ENCODE peak calls at places on chromosomes 4 and X, in five cellular contexts. Q is tibial artery, P is K562, B is HFF-Myc, S is fibroblast of mammary gland. C is an unnamed sample.

GRCh38 chr4:18020145-18020670 is 1.3 kb downstream of the LCORL start:
- DNase-seq in B (no peak), Q (no peak), P (peak), S (peak), C (no peak)

GRCh38 chr4:42588909-42589308 is 68.0 kb downstream of the ATP8A1 start:
- DNase-seq in B (no peak), S (no peak), P (peak), Q (no peak), C (no peak)

GRCh38 chrX:46758163-46758955 is 559 bp downstream of the SLC9A7 start:
- DNase-seq in P (no peak), Q (no peak), S (no peak), B (no peak), C (peak)

GRCh38 chrX:2703991-2704369 is 12.9 kb downstream of the CD99 start:
- DNase-seq in P (no peak), Q (peak), S (peak), B (no peak), C (peak)

GRCh38 chrX:22699591-22700091 is 300.1 kb upstream of the DDX53 start:
- DNase-seq in S (peak), Q (peak), P (no peak), B (peak), C (peak)

GRCh38 chr4:132642196-132642817 is 506.8 kb upstream of the PCDH10 start:
- DNase-seq in S (peak), P (peak), Q (no peak), B (no peak), C (no peak)

GRCh38 chr4:113452868-113453620 is 308.5 kb downstream of the CAMK2D start:
- DNase-seq in Q (no peak), B (no peak), S (peak), P (no peak), C (no peak)

GRCh38 chrX:149682956-149683947 is 28.6 kb upstream of the MAGEA11 start:
- DNase-seq in B (no peak), Q (no peak), S (no peak), P (no peak), C (no peak)

GRCh38 chr4:74111576-74111975 is 12.6 kb upstream of the CXCL2 start:
- DNase-seq in Q (no peak), B (no peak), P (no peak), S (no peak), C (no peak)

GRCh38 chrX:144566592-144566991 is 680.7 kb upstream of the SPANXN1 start:
- DNase-seq in B (no peak), S (no peak), Q (no peak), P (no peak), C (no peak)

GRCh38 chr4:46648088-46648744 is 258.3 kb upstream of the GABRA2 start:
- DNase-seq in S (peak), B (no peak), P (no peak), Q (no peak), C (no peak)

GRCh38 chr4:76993787-76994641 is 44.5 kb downstream of the SEPTIN11 start:
- DNase-seq in Q (no peak), S (no peak), P (no peak), B (no peak), C (no peak)

GRCh38 chr4:89868261-89868660 is 26.4 kb upstream of the MMRN1 start:
- DNase-seq in S (no peak), P (no peak), Q (no peak), B (no peak), C (no peak)

GRCh38 chrX:3029084-3029483 is 12.2 kb upstream of the ARSF start:
- DNase-seq in P (no peak), S (no peak), B (no peak), Q (no peak), C (no peak)

GRCh38 chr4:2712261-2712842 is 43.8 kb downstream of the TNIP2 start:
- DNase-seq in P (no peak), S (peak), Q (no peak), B (no peak), C (peak)

GRCh38 chr4:2714918-2715317 is 41.2 kb downstream of the TNIP2 start:
- DNase-seq in S (no peak), B (no peak), Q (no peak), P (no peak), C (no peak)

GRCh38 chr4:2715426-2715825 is 40.7 kb downstream of the TNIP2 start:
- DNase-seq in Q (no peak), P (no peak), S (no peak), B (no peak), C (no peak)

GRCh38 chr4:2713337-2713736 is 42.8 kb downstream of the TNIP2 start:
- DNase-seq in S (no peak), Q (no peak), B (no peak), P (no peak), C (no peak)

GRCh38 chr4:2714071-2714770 is 41.9 kb downstream of the TNIP2 start:
- DNase-seq in S (peak), Q (no peak), B (no peak), P (no peak), C (peak)
- TF ChIP-seq CTCF in S (no peak), Q (no peak), B (no peak), P (no peak), C (no peak)

GRCh38 chrX:19121898-19122640 is at the start of gene ADGRG2:
- DNase-seq in S (peak), Q (no peak), P (no peak), B (no peak), C (no peak)
- H3K4me3 ChIP-seq in S (peak), Q (peak), P (no peak), B (no peak), C (no peak)

DNA sequence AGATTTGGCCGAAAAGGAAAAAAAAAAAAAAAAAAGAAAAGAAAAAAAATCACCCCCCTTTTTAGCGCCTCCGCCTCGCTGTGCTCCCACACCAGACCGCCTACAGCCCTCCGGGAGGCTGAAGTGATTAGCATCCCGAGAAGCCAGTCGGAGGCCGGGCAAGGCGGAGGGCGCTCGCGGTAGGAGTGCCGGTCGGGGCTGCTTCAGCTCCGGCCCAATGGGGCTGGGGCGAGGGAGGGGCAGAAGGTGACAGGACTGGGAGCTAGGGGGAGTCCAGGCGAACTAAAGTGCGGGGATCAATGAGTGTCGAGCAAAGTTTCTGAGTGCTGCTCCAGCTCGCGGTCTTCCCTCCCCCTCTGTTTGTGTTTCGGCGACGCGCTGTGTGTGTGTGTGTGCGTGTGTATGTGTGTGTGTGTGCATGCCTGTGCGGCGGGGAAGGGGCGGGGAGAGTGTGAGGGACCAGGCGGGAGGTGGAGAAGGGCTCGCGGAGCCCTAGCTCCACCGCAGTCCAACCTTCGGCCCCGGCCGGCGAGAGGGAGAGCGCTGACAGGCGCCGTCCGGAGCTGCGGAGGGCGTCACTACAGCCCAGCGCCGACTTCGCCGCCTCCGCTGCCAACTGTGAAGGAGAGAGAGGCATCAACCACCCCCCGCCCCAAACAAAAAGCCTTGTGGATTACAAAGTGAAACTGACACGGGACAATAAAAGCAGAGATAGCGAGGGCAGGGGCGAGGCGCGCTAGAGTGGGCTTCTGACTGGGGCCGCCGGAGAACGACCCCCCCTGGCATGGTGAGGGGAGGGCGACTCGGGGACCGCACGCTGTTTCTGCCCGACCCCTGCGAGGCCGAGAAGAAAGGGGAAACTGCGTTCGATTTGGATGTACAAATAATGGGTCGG is at the start of gene FAT4:
- DNase-seq in P (peak), B (peak), Q (peak), S (peak), C (peak)
- TF ChIP-seq CTCF in P (no peak), B (no peak), Q (no peak), S (no peak), C (no peak)

DNA sequence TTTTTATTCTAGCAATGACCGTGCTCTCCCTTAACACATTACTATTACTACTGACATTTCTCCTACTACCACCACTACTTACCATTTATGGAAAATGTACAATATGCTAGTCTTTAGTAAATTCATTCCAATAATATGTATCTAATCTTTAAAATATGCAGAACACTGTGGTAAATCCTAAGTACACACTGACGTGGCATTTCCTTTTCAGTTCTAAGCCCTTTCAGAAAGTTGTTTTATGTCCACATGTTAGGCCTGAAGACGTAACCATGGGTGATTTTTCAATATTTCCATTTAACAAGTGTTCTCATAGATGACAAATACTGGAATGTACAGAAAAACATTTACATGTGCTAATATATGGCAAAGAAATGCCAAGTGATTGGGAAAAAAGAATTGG is 268.6 kb upstream of the SLIT2 start:
- DNase-seq in P (no peak), Q (no peak), B (peak), S (peak), C (peak)
- H3K4me3 ChIP-seq in P (no peak), Q (no peak), B (no peak), S (no peak), C (no peak)

C was measured in foreskin fibroblast.